ENCODE peak calls at places on chromosomes 6 and 20, in eight cellular contexts. W is fibroblast of lung; K is mammary epithelial cell; I is heart right ventricle; S is NT2/D1; X is CD4-positive, alpha-beta memory T cell; O is right atrium auricular region; G is GM23248. P is an unnamed sample. For H3K4me1, the result is how much of the 10 kb centered on the place peaks cover.

GRCh38 chr6:159104163-159104885 is 59.5 kb upstream of the TAGAP start:
- DNase-seq in G (peak), W (peak), I (peak), X (peak), K (peak), O (peak), S (peak), P (peak)

GRCh38 chr20:39813190-39813829 is 851.2 kb downstream of the DHX35 start:
- DNase-seq in K (no peak), I (no peak), O (no peak), X (no peak), W (no peak), G (no peak), S (no peak), P (no peak)

GRCh38 chr20:20832715-20833114 is 120.3 kb upstream of the RALGAPA2 start:
- DNase-seq in G (no peak), X (no peak), O (no peak), S (no peak), I (no peak), W (no peak), K (no peak), P (no peak)

GRCh38 chr6:73121421-73121993 is 103.8 kb downstream of the KHDC1L start:
- DNase-seq in S (no peak), X (no peak), G (peak), K (peak), O (no peak), I (no peak), W (peak), P (no peak)

GRCh38 chr20:20843982-20844381 is 131.5 kb upstream of the RALGAPA2 start:
- DNase-seq in X (no peak), O (no peak), W (no peak), K (no peak), G (no peak), I (no peak), S (no peak), P (no peak)

GRCh38 chr6:28607990-28608389 is 82.3 kb downstream of the GPX5 start:
- DNase-seq in I (no peak), W (no peak), G (no peak), S (no peak), O (no peak), K (no peak), X (no peak), P (no peak)

GRCh38 chr6:163191704-163192537 is 222.6 kb upstream of the QKI start:
- DNase-seq in O (no peak), G (no peak), W (no peak), I (no peak), S (no peak), K (no peak), X (no peak), P (no peak)

GRCh38 chr6:34955447-34955846 is 66.4 kb downstream of the ANKS1A start:
- DNase-seq in O (no peak), I (no peak), G (no peak), S (no peak), X (no peak), K (no peak), W (no peak), P (no peak)

GRCh38 chr6:161549977-161550655 is 276.3 kb upstream of the AGPAT4 start:
- DNase-seq in O (no peak), W (peak), S (no peak), G (peak), X (no peak), I (no peak), K (peak), P (no peak)

GRCh38 chr6:70905676-70906075 is 51.2 kb downstream of the B3GAT2 start:
- DNase-seq in W (no peak), S (no peak), O (no peak), K (no peak), X (no peak), I (no peak), G (no peak), P (no peak)

GRCh38 chr6:100296810-100297544 is 167.7 kb downstream of the SIM1 start:
- DNase-seq in G (peak), I (no peak), X (no peak), W (peak), S (no peak), O (no peak), K (peak), P (no peak)

GRCh38 chr6:107214655-107215054 is 99.3 kb upstream of the BEND3 start:
- DNase-seq in K (no peak), G (no peak), S (no peak), W (no peak), O (no peak), X (no peak), I (no peak), P (no peak)

GRCh38 chr6:149651056-149651455 is 2.5 kb upstream of the KATNA1 start:
- DNase-seq in I (no peak), W (no peak), O (no peak), K (no peak), G (no peak), S (no peak), X (no peak), P (no peak)

GRCh38 chr6:24779416-24779815 is 4.7 kb downstream of the GMNN start:
- DNase-seq in X (no peak), S (no peak), I (no peak), G (no peak), W (no peak), K (no peak), O (no peak), P (no peak)

GRCh38 chr6:41335296-41335695 is at the start of gene NCR2:
- DNase-seq in W (no peak), I (no peak), K (no peak), G (no peak), S (no peak), X (no peak), O (no peak), P (no peak)

GRCh38 chr6:143232849-143233248 is 172.2 kb downstream of the AIG1 start:
- DNase-seq in I (no peak), G (peak), K (peak), W (peak), O (no peak), X (no peak), S (peak), P (no peak)
- H3K4me1 ChIP-seq in I (under half), G (under half), K (under half), W (under half), O (under half), X (under half), S (under half), P (under half)

GRCh38 chr6:136762022-136762975 is 30.0 kb downstream of the MAP3K5 start:
- DNase-seq in O (no peak), X (no peak), S (no peak), W (no peak), I (peak), K (no peak), G (no peak), P (no peak)
- H3K4me1 ChIP-seq in O (under half), X (half or more), S (under half), W (under half), I (half or more), K (under half), G (under half), P (under half)

DNA sequence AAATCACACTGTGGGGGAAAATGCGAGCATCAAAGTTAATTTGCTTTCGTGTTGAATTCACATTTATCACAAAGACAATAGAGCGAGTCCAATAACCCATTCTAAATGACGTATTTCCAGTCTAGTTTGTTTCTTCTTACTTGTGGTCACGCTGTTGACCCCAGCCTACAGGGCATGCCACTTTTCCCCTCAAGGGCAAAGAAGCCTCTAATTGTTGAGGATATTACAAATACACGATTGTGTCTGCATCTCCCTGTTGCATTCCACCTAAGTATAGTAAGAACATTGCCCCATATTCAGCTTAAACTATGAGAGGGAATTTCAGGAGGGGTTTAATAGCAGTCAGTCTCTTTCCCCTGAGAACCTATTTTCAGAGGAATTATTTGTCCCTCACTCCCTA is 37.4 kb upstream of the DSP start:
- DNase-seq in K (no peak), W (no peak), G (peak), I (no peak), X (no peak), O (no peak), S (no peak), P (no peak)
- H3K4me1 ChIP-seq in K (under half), W (under half), G (under half), I (under half), X (under half), O (under half), S (under half), P (under half)

GRCh38 chr20:37396520-37397075 is 50.7 kb downstream of the SRC start:
- DNase-seq in O (no peak), K (no peak), S (peak), G (no peak), W (no peak), X (no peak), I (no peak), P (no peak)
- H3K4me1 ChIP-seq in O (under half), K (under half), S (under half), G (under half), W (under half), X (under half), I (under half), P (under half)

GRCh38 chr6:143973097-143973979 is 34.7 kb downstream of the PLAGL1 start:
- DNase-seq in K (no peak), G (no peak), S (peak), X (no peak), W (no peak), I (no peak), O (no peak), P (no peak)

GRCh38 chr6:143969077-143969476 is 39.0 kb downstream of the PLAGL1 start:
- DNase-seq in S (peak), G (no peak), K (no peak), W (no peak), I (no peak), X (no peak), O (no peak), P (no peak)

GRCh38 chr6:143974089-143974488 is 34.0 kb downstream of the PLAGL1 start:
- DNase-seq in S (no peak), I (no peak), W (no peak), X (no peak), O (no peak), G (no peak), K (no peak), P (no peak)

GRCh38 chr6:143970827-143971226 is 37.2 kb downstream of the PLAGL1 start:
- DNase-seq in X (no peak), W (no peak), K (no peak), O (no peak), I (no peak), G (peak), S (no peak), P (no peak)

DNA sequence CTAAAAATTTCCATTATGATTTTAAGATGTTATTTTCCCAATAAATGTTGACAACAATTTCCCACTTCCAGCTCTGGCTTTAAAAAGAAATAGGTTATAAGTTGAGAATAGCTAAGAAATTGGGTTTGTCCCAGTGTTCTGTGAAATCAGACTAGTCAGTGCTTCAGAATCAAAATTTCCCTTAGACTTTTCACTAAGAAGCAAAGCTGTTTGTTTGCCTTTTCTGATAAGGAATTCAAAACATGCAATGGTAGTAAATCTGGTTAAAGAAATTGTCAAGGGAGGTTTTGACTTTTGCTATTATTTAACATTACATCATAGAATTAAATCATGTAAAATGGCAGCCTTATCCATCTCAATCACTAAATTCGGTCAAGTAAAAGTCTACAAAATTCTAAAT is 36.6 kb downstream of the PLAGL1 start:
- DNase-seq in S (no peak), K (no peak), O (no peak), X (no peak), G (no peak), I (no peak), W (no peak), P (no peak)
- H3K4me1 ChIP-seq in S (under half), K (under half), O (under half), X (under half), G (under half), I (under half), W (under half), P (under half)

GRCh38 chr6:167303660-167304625 is 12.8 kb downstream of the UNC93A start:
- DNase-seq in I (no peak), W (no peak), X (no peak), O (no peak), S (no peak), G (no peak), K (no peak), P (no peak)
- H3K4me1 ChIP-seq in I (under half), W (under half), X (under half), O (under half), S (under half), G (under half), K (under half), P (under half)

DNA sequence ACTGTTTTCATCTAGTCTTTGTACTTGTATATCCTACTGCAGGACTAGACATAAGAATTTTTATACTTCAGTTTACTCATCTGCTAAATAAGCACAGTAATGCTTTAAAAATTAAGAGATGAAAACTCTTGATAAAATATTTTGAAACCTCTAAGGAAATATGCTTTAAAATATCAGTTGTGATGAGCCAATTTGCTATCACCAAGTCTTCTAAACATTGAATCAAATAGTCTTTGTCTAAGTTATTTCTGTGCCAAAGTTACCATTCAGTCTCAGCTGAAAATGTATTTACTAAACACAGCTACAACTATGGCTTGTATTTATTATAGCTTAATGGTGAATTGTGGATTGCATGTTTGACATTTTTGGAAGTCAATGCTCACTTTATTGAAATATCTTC is 46.2 kb upstream of the RFPL4B start:
- DNase-seq in X (no peak), I (no peak), O (no peak), G (peak), S (no peak), K (no peak), W (no peak), P (no peak)
- H3K4me1 ChIP-seq in X (under half), I (under half), O (under half), G (half or more), S (under half), K (under half), W (under half), P (under half)

DNA sequence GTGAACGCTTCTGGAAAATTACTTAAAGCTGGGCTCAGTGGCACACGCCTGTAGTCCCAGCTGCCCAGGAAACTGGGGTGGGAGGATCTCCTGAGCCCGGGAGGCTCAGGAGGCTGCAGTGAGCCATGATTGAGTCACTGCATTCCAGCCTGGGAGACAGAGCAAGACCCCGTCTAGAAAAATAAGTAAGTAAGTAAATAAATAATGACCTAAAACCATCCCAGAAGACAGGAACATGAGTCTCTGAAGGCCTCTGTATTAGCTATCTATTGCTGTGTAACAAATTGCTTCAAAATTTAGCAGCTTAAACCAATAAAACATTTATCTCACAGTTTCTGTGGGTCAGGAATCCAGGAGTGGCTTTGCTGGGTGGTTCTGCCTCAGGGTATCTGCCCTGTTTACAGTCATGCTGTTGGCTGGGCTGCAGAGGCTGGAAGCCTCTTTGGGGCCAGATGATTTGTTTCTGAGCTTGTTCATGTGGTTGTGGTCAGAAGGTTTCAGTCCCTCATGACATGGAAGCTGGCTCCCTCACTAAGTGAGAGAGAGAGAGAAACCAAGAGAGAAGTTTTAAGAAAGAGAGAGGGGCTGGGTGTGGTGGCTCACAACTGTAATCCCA is 48.4 kb upstream of the NCOA3 start:
- DNase-seq in W (peak), K (peak), S (peak), I (no peak), X (no peak), O (no peak), G (peak), P (no peak)
- H3K4me1 ChIP-seq in W (under half), K (under half), S (under half), I (under half), X (under half), O (under half), G (under half), P (under half)

GRCh38 chr20:36851490-36851889 is 24.4 kb upstream of the TLDC2 start:
- DNase-seq in S (no peak), W (no peak), K (no peak), G (no peak), I (no peak), X (no peak), O (no peak), P (no peak)

GRCh38 chr20:36848677-36849076 is 27.3 kb upstream of the TLDC2 start:
- DNase-seq in G (no peak), S (no peak), X (no peak), K (no peak), I (no peak), W (no peak), O (no peak), P (no peak)

GRCh38 chr20:36849333-36850065 is 26.4 kb upstream of the TLDC2 start:
- DNase-seq in W (no peak), O (no peak), X (no peak), K (no peak), I (no peak), S (no peak), G (no peak), P (no peak)

GRCh38 chr20:36852187-36852586 is 23.8 kb upstream of the TLDC2 start:
- DNase-seq in S (no peak), W (no peak), O (no peak), K (no peak), I (no peak), X (no peak), G (peak), P (no peak)

GRCh38 chr20:36850759-36851158 is 25.2 kb upstream of the TLDC2 start:
- DNase-seq in W (no peak), O (no peak), X (no peak), K (no peak), S (no peak), I (no peak), G (no peak), P (no peak)
- H3K4me1 ChIP-seq in W (half or more), O (under half), X (under half), K (under half), S (under half), I (half or more), G (half or more), P (under half)